ENCODE peak calls at places on chromosome 3, in seven cellular contexts. J is skeletal muscle cell; K is HTR-8/SVneo; M is NCI-H187 treated with DMSO at 0.1 percent for 48 hours; P is activated CD4-positive, alpha-beta T cell treated with anti-CD3 and anti-CD28 coated beads, Interleukin-2, amount 10 ng/mL, durations not matched to agents 7 days and 5 days; D is Caco-2; Z is dermis microvascular lymphatic vessel endothelial cell. Q is an unnamed sample.

GRCh38 chr3:51610708-51611107 is 60.3 kb upstream of the TEX264 start:
- DNase-seq in J (no peak), K (no peak), M (no peak), P (no peak), D (no peak), Z (no peak), Q (no peak)

GRCh38 chr3:19934098-19934566 is at the start of gene EFHB:
- DNase-seq in J (no peak), K (no peak), M (no peak), P (peak; percentile 16), D (peak; percentile 47), Z (peak; percentile 42), Q (peak; percentile 74)

GRCh38 chr3:13896473-13897154 is 16.7 kb upstream of the WNT7A start:
- DNase-seq in J (peak; percentile 9), K (peak; percentile 72), M (no peak), P (peak; percentile 78), D (peak; percentile 76), Z (peak; percentile 78), Q (peak; percentile 76)

GRCh38 chr3:155083313-155083905 is 3.3 kb downstream of the MME start:
- DNase-seq in J (no peak), K (no peak), M (no peak), P (no peak), D (no peak), Z (no peak), Q (no peak)

GRCh38 chr3:109268181-109268580 is 48.1 kb downstream of the DPPA2 start:
- DNase-seq in J (no peak), K (no peak), M (no peak), P (no peak), D (no peak), Z (no peak), Q (no peak)

GRCh38 chr3:192845196-192845855 is 72.3 kb downstream of the MB21D2 start:
- DNase-seq in J (peak; percentile 56), K (no peak), M (no peak), P (no peak), D (no peak), Z (no peak), Q (no peak)

GRCh38 chr3:160565442-160566403 is at the start of gene KPNA4:
- DNase-seq in J (peak; percentile 89), K (peak; percentile 96), M (peak; percentile 88), P (peak; percentile 97), D (peak; percentile 97), Z (peak; percentile 97), Q (peak; percentile 97)

GRCh38 chr3:12430086-12430485 is 54.2 kb upstream of the TSEN2 start:
- DNase-seq in J (no peak), K (no peak), M (no peak), P (no peak), D (no peak), Z (peak; percentile 42), Q (no peak)

GRCh38 chr3:14822875-14823807 is 4.4 kb downstream of the FGD5 start:
- DNase-seq in J (no peak), K (no peak), M (no peak), P (no peak), D (no peak), Z (peak; percentile 62), Q (no peak)

GRCh38 chr3:30437172-30437571 is 169.2 kb upstream of the TGFBR2 start:
- DNase-seq in J (peak; percentile 95), K (no peak), M (no peak), P (no peak), D (no peak), Z (no peak), Q (no peak)

GRCh38 chr3:172125053-172125452 is 85.7 kb downstream of the FNDC3B start:
- DNase-seq in J (no peak), K (no peak), M (no peak), P (no peak), D (no peak), Z (no peak), Q (no peak)

GRCh38 chr3:134516905-134517304 is 31.0 kb downstream of the CEP63 start:
- DNase-seq in J (peak; percentile 7), K (no peak), M (no peak), P (no peak), D (no peak), Z (no peak), Q (no peak)

GRCh38 chr3:140494970-140495369 is 182.9 kb upstream of the TRIM42 start:
- DNase-seq in J (no peak), K (no peak), M (no peak), P (no peak), D (no peak), Z (no peak), Q (no peak)

GRCh38 chr3:84082726-84083125 is 876.1 kb upstream of the CADM2 start:
- DNase-seq in J (no peak), K (no peak), M (no peak), P (no peak), D (no peak), Z (no peak), Q (no peak)

Q was measured in erythroblast.